ENCODE peak calls at places on chromosomes 11 and 22, in ten cellular contexts. L, W, T, K, M, F, Q, R, I and G are unnamed samples.

GRCh38 chr22:38802671-38803121 is 8.8 kb upstream of the DNAL4 start:
- DNase-seq in L (peak; percentile 43), W (no peak), T (peak; percentile 28), K (no peak), M (peak; percentile 59), F (peak; percentile 79), Q (no peak), R (no peak), I (no peak), G (no peak)

GRCh38 chr11:37946155-37946766 is 1348.2 kb upstream of the RAG2 start:
- DNase-seq in L (peak; percentile 59), W (no peak), T (peak; percentile 19), K (no peak), M (peak; percentile 25), F (no peak), Q (no peak), R (peak; percentile 36), I (no peak), G (peak; percentile 3)

GRCh38 chr11:13337986-13338436 is 60.4 kb downstream of the BMAL1 start:
- DNase-seq in L (no peak), W (no peak), T (no peak), K (no peak), M (no peak), F (no peak), Q (no peak), R (no peak), I (no peak), G (peak; percentile 29)

GRCh38 chr11:36817336-36817965 is 219.4 kb upstream of the RAG2 start:
- DNase-seq in L (no peak), W (no peak), T (no peak), K (no peak), M (no peak), F (no peak), Q (no peak), R (no peak), I (no peak), G (peak; percentile 26)

GRCh38 chr11:8964324-8965320 is at the start of gene TMEM9B:
- DNase-seq in L (peak; percentile 91), W (peak; percentile 22), T (peak; percentile 93), K (peak; percentile 48), M (peak; percentile 90), F (peak; percentile 95), Q (peak; percentile 72), R (peak; percentile 78), I (peak; percentile 96), G (peak; percentile 72)

GRCh38 chr22:42308887-42309468 is 38.5 kb upstream of the TCF20 start:
- DNase-seq in L (no peak), W (no peak), T (no peak), K (no peak), M (no peak), F (no peak), Q (no peak), R (peak; percentile 75), I (no peak), G (no peak)

GRCh38 chr22:50342651-50343540 is at the start of gene PPP6R2:
- DNase-seq in L (peak; percentile 78), W (no peak), T (peak; percentile 84), K (no peak), M (peak; percentile 84), F (peak; percentile 91), Q (peak; percentile 90), R (peak; percentile 90), I (peak; percentile 88), G (peak; percentile 40)

GRCh38 chr22:30806391-30806861 is 111.8 kb downstream of the OSBP2 start:
- DNase-seq in L (peak; percentile 76), W (no peak), T (no peak), K (no peak), M (no peak), F (no peak), Q (no peak), R (no peak), I (no peak), G (peak; percentile 16)

GRCh38 chr11:69496631-69497220 is 15.3 kb downstream of the LINC01488 start:
- DNase-seq in L (no peak), W (no peak), T (no peak), K (no peak), M (no peak), F (peak; percentile 12), Q (no peak), R (no peak), I (no peak), G (no peak)

GRCh38 chr11:61814242-61814957 is 2.4 kb downstream of the FADS1 start:
- DNase-seq in L (peak; percentile 76), W (peak; percentile 30), T (peak; percentile 67), K (no peak), M (no peak), F (no peak), Q (no peak), R (peak; percentile 30), I (no peak), G (peak; percentile 67)

GRCh38 chr11:31947051-31947450 is 135.9 kb upstream of the PAX6 start:
- DNase-seq in L (no peak), W (no peak), T (peak; percentile 20), K (no peak), M (no peak), F (no peak), Q (no peak), R (no peak), I (no peak), G (no peak)

GRCh38 chr22:34950480-34950879 is 115.5 kb upstream of the ISX start:
- DNase-seq in L (peak; percentile 52), W (no peak), T (no peak), K (no peak), M (no peak), F (no peak), Q (no peak), R (no peak), I (no peak), G (no peak)

GRCh38 chr22:21726650-21727049 is 8.9 kb downstream of the YPEL1 start:
- DNase-seq in L (peak; percentile 89), W (no peak), T (no peak), K (no peak), M (no peak), F (no peak), Q (peak; percentile 16), R (peak; percentile 72), I (no peak), G (peak; percentile 34)

GRCh38 chr11:86162257-86162656 is 82.3 kb upstream of the EED start:
- DNase-seq in L (no peak), W (no peak), T (no peak), K (no peak), M (peak; percentile 64), F (peak; percentile 64), Q (no peak), R (peak; percentile 55), I (no peak), G (peak; percentile 96)

GRCh38 chr11:107011977-107012376 is 6.3 kb downstream of the GUCY1A2 start:
- DNase-seq in L (no peak), W (no peak), T (no peak), K (no peak), M (no peak), F (no peak), Q (no peak), R (no peak), I (no peak), G (no peak)

GRCh38 chr11:66639066-66639813 is 737 bp downstream of the RBM4 start:
- DNase-seq in L (no peak), W (no peak), T (no peak), K (no peak), M (no peak), F (no peak), Q (peak; percentile 15), R (peak; percentile 18), I (no peak), G (peak; percentile 39)

GRCh38 chr11:47399860-47400812 is 8.3 kb upstream of the SLC39A13 start:
- DNase-seq in L (peak; percentile 72), W (peak; percentile 14), T (no peak), K (no peak), M (no peak), F (peak; percentile 54), Q (peak; percentile 43), R (no peak), I (no peak), G (no peak)

GRCh38 chr22:30565341-30565740 is 9.1 kb downstream of the GAL3ST1 start:
- DNase-seq in L (no peak), W (no peak), T (no peak), K (no peak), M (no peak), F (no peak), Q (no peak), R (no peak), I (no peak), G (no peak)

GRCh38 chr11:113401718-113402117 is 14.1 kb downstream of the ANKK1 start:
- DNase-seq in L (no peak), W (no peak), T (peak; percentile 65), K (peak; percentile 77), M (peak; percentile 82), F (peak; percentile 89), Q (no peak), R (peak; percentile 72), I (no peak), G (no peak)